ENCODE peak calls at places on chromosome 2, in eight cellular contexts. One of them, this sample, is unnamed.
A peak's percentile ranks its signal among the peaks of the same experiment; 100 is the strongest.

GRCh38 chr2:203936535-203936934 is at the start of gene ICOS:
- DNase-seq in GM12865: no peak
- DNase-seq in MCF 10A: no peak
- DNase-seq in ovary: no peak
- DNase-seq in body of pancreas: no peak
- DNase-seq in Calu3: no peak
- DNase-seq in A549: no peak
- DNase-seq in right lobe of liver: no peak
- DNase-seq in this sample: no peak

GRCh38 chr2:88069117-88069516 is 1.5 kb downstream of the SMYD1 start:
- DNase-seq in A549: no peak
- DNase-seq in MCF 10A: no peak
- DNase-seq in Calu3: no peak
- DNase-seq in ovary: no peak
- DNase-seq in body of pancreas: no peak
- DNase-seq in GM12865: no peak
- DNase-seq in right lobe of liver: no peak
- DNase-seq in this sample: no peak

GRCh38 chr2:127324635-127325034 is 30.7 kb upstream of the ERCC3 start:
- DNase-seq in ovary: no peak
- DNase-seq in right lobe of liver: no peak
- DNase-seq in Calu3: peak; percentile 39
- DNase-seq in GM12865: peak; percentile 41
- DNase-seq in A549: peak; percentile 25
- DNase-seq in body of pancreas: peak; percentile 18
- DNase-seq in MCF 10A: peak; percentile 54
- DNase-seq in this sample: no peak

GRCh38 chr2:144267209-144267608 is 252.7 kb downstream of the ZEB2 start:
- DNase-seq in Calu3: no peak
- DNase-seq in MCF 10A: no peak
- DNase-seq in right lobe of liver: no peak
- DNase-seq in A549: no peak
- DNase-seq in body of pancreas: no peak
- DNase-seq in GM12865: peak; percentile 52
- DNase-seq in ovary: no peak
- DNase-seq in this sample: no peak

GRCh38 chr2:78839259-78839658 is 186.2 kb upstream of the REG3G start:
- DNase-seq in A549: no peak
- DNase-seq in ovary: no peak
- DNase-seq in right lobe of liver: no peak
- DNase-seq in GM12865: no peak
- DNase-seq in Calu3: no peak
- DNase-seq in body of pancreas: no peak
- DNase-seq in MCF 10A: no peak
- DNase-seq in this sample: no peak

GRCh38 chr2:26299488-26300092 is 46.4 kb upstream of the SELENOI start:
- DNase-seq in ovary: no peak
- DNase-seq in right lobe of liver: no peak
- DNase-seq in Calu3: peak; percentile 35
- DNase-seq in GM12865: peak; percentile 22
- DNase-seq in A549: no peak
- DNase-seq in MCF 10A: peak; percentile 52
- DNase-seq in body of pancreas: peak; percentile 33
- DNase-seq in this sample: no peak

GRCh38 chr2:226869371-226869770 is 33.5 kb downstream of the RHBDD1 start:
- DNase-seq in body of pancreas: no peak
- DNase-seq in MCF 10A: no peak
- DNase-seq in ovary: no peak
- DNase-seq in Calu3: no peak
- DNase-seq in A549: no peak
- DNase-seq in right lobe of liver: no peak
- DNase-seq in GM12865: no peak
- DNase-seq in this sample: no peak

GRCh38 chr2:128315122-128315828 is 3.4 kb downstream of the HS6ST1 start:
- DNase-seq in A549: no peak
- DNase-seq in MCF 10A: no peak
- DNase-seq in ovary: no peak
- DNase-seq in GM12865: peak; percentile 1
- DNase-seq in body of pancreas: peak; percentile 31
- DNase-seq in right lobe of liver: peak; percentile 38
- DNase-seq in Calu3: no peak
- DNase-seq in this sample: peak; percentile 11

GRCh38 chr2:142834003-142834402 is 43.5 kb upstream of the KYNU start:
- DNase-seq in MCF 10A: peak; percentile 39
- DNase-seq in ovary: no peak
- DNase-seq in right lobe of liver: no peak
- DNase-seq in Calu3: no peak
- DNase-seq in GM12865: no peak
- DNase-seq in A549: no peak
- DNase-seq in body of pancreas: no peak
- DNase-seq in this sample: no peak

GRCh38 chr2:207275779-207276178 is 110.0 kb upstream of the KLF7 start:
- DNase-seq in right lobe of liver: no peak
- DNase-seq in GM12865: no peak
- DNase-seq in A549: no peak
- DNase-seq in MCF 10A: no peak
- DNase-seq in ovary: no peak
- DNase-seq in Calu3: no peak
- DNase-seq in body of pancreas: no peak
- DNase-seq in this sample: no peak

GRCh38 chr2:227822416-227823003 is 8.9 kb downstream of the CCL20 start:
- DNase-seq in A549: no peak
- DNase-seq in Calu3: no peak
- DNase-seq in right lobe of liver: no peak
- DNase-seq in MCF 10A: no peak
- DNase-seq in body of pancreas: no peak
- DNase-seq in ovary: no peak
- DNase-seq in GM12865: no peak
- DNase-seq in this sample: no peak

GRCh38 chr2:105795575-105795934 is 50.8 kb downstream of the NCK2 start:
- DNase-seq in ovary: no peak
- DNase-seq in Calu3: no peak
- DNase-seq in MCF 10A: no peak
- DNase-seq in A549: no peak
- DNase-seq in right lobe of liver: no peak
- DNase-seq in GM12865: peak; percentile 54
- DNase-seq in body of pancreas: no peak
- DNase-seq in this sample: no peak

GRCh38 chr2:239945751-239946569 is 79.2 kb downstream of the NDUFA10 start:
- DNase-seq in body of pancreas: no peak
- DNase-seq in Calu3: no peak
- DNase-seq in ovary: peak; percentile 23
- DNase-seq in right lobe of liver: peak; percentile 39
- DNase-seq in MCF 10A: no peak
- DNase-seq in GM12865: no peak
- DNase-seq in A549: no peak
- DNase-seq in this sample: no peak

GRCh38 chr2:231541605-231542509 is 11.6 kb upstream of the NMUR1 start:
- DNase-seq in Calu3: no peak
- DNase-seq in ovary: no peak
- DNase-seq in body of pancreas: no peak
- DNase-seq in right lobe of liver: no peak
- DNase-seq in A549: no peak
- DNase-seq in MCF 10A: no peak
- DNase-seq in GM12865: peak; percentile 41
- DNase-seq in this sample: peak; percentile 40

GRCh38 chr2:172970660-172971059 is 105.0 kb upstream of the MAP3K20 start:
- DNase-seq in ovary: no peak
- DNase-seq in Calu3: no peak
- DNase-seq in body of pancreas: no peak
- DNase-seq in GM12865: no peak
- DNase-seq in A549: no peak
- DNase-seq in MCF 10A: no peak
- DNase-seq in right lobe of liver: no peak
- DNase-seq in this sample: no peak

GRCh38 chr2:36544638-36545338 is 53.2 kb downstream of the FEZ2 start:
- DNase-seq in Calu3: no peak
- DNase-seq in right lobe of liver: no peak
- DNase-seq in ovary: no peak
- DNase-seq in A549: no peak
- DNase-seq in MCF 10A: no peak
- DNase-seq in GM12865: no peak
- DNase-seq in body of pancreas: no peak
- DNase-seq in this sample: no peak

GRCh38 chr2:53475320-53475719 is 292.3 kb upstream of the CHAC2 start:
- DNase-seq in body of pancreas: no peak
- DNase-seq in right lobe of liver: no peak
- DNase-seq in ovary: no peak
- DNase-seq in A549: no peak
- DNase-seq in MCF 10A: peak; percentile 81
- DNase-seq in GM12865: no peak
- DNase-seq in Calu3: peak; percentile 30
- DNase-seq in this sample: no peak

GRCh38 chr2:162992828-162993227 is 154.3 kb upstream of the KCNH7 start:
- DNase-seq in GM12865: no peak
- DNase-seq in body of pancreas: no peak
- DNase-seq in ovary: no peak
- DNase-seq in MCF 10A: peak; percentile 22
- DNase-seq in right lobe of liver: no peak
- DNase-seq in Calu3: no peak
- DNase-seq in A549: no peak
- DNase-seq in this sample: no peak

GRCh38 chr2:92072461-92073035 is 2798.7 kb upstream of the TEKT4 start:
- DNase-seq in body of pancreas: peak; percentile 3
- DNase-seq in MCF 10A: no peak
- DNase-seq in ovary: peak; percentile 20
- DNase-seq in A549: no peak
- DNase-seq in Calu3: no peak
- DNase-seq in GM12865: no peak
- DNase-seq in right lobe of liver: no peak
- DNase-seq in this sample: no peak

GRCh38 chr2:189685540-189686229 is 11.2 kb downstream of the ANKAR start:
- DNase-seq in ovary: peak; percentile 48
- DNase-seq in Calu3: no peak
- DNase-seq in MCF 10A: peak; percentile 68
- DNase-seq in body of pancreas: no peak
- DNase-seq in A549: no peak
- DNase-seq in GM12865: peak; percentile 29
- DNase-seq in right lobe of liver: no peak
- DNase-seq in this sample: no peak

GRCh38 chr2:239959059-239959971 is 65.8 kb downstream of the NDUFA10 start:
- DNase-seq in MCF 10A: no peak
- DNase-seq in A549: no peak
- DNase-seq in body of pancreas: no peak
- DNase-seq in right lobe of liver: no peak
- DNase-seq in Calu3: no peak
- DNase-seq in ovary: peak; percentile 75
- DNase-seq in GM12865: no peak
- DNase-seq in this sample: no peak

GRCh38 chr2:152240559-152241231 is 65.1 kb upstream of the STAM2 start:
- DNase-seq in body of pancreas: no peak
- DNase-seq in right lobe of liver: no peak
- DNase-seq in Calu3: no peak
- DNase-seq in ovary: no peak
- DNase-seq in GM12865: no peak
- DNase-seq in A549: no peak
- DNase-seq in MCF 10A: peak; percentile 84
- DNase-seq in this sample: no peak

GRCh38 chr2:165573534-165574461 is 104.3 kb downstream of the CSRNP3 start:
- DNase-seq in ovary: peak; percentile 65
- DNase-seq in A549: no peak
- DNase-seq in GM12865: no peak
- DNase-seq in right lobe of liver: peak; percentile 83
- DNase-seq in MCF 10A: no peak
- DNase-seq in Calu3: peak; percentile 44
- DNase-seq in body of pancreas: peak; percentile 68
- DNase-seq in this sample: no peak

GRCh38 chr2:72561621-72562318 is 264.1 kb downstream of the EXOC6B start:
- DNase-seq in MCF 10A: peak; percentile 11
- DNase-seq in A549: no peak
- DNase-seq in GM12865: no peak
- DNase-seq in right lobe of liver: no peak
- DNase-seq in body of pancreas: no peak
- DNase-seq in Calu3: no peak
- DNase-seq in ovary: no peak
- DNase-seq in this sample: no peak

GRCh38 chr2:38045811-38046210 is 30.1 kb downstream of the CYP1B1 start:
- DNase-seq in MCF 10A: no peak
- DNase-seq in right lobe of liver: no peak
- DNase-seq in Calu3: no peak
- DNase-seq in A549: no peak
- DNase-seq in ovary: no peak
- DNase-seq in GM12865: no peak
- DNase-seq in body of pancreas: no peak
- DNase-seq in this sample: no peak
- TF ChIP-seq CTCF in MCF 10A: no peak
- TF ChIP-seq CTCF in right lobe of liver: no peak
- TF ChIP-seq CTCF in Calu3: no peak
- TF ChIP-seq CTCF in A549: no peak
- TF ChIP-seq CTCF in ovary: no peak
- TF ChIP-seq CTCF in GM12865: no peak
- TF ChIP-seq CTCF in body of pancreas: no peak
- TF ChIP-seq CTCF in this sample: no peak

GRCh38 chr2:129490666-129491065 is 488.8 kb upstream of the RAB6C start:
- DNase-seq in Calu3: no peak
- DNase-seq in ovary: no peak
- DNase-seq in right lobe of liver: no peak
- DNase-seq in MCF 10A: no peak
- DNase-seq in GM12865: no peak
- DNase-seq in body of pancreas: no peak
- DNase-seq in A549: no peak
- DNase-seq in this sample: no peak
- TF ChIP-seq CTCF in Calu3: no peak
- TF ChIP-seq CTCF in ovary: no peak
- TF ChIP-seq CTCF in right lobe of liver: no peak
- TF ChIP-seq CTCF in MCF 10A: no peak
- TF ChIP-seq CTCF in GM12865: no peak
- TF ChIP-seq CTCF in body of pancreas: no peak
- TF ChIP-seq CTCF in A549: no peak
- TF ChIP-seq CTCF in this sample: no peak

DNA sequence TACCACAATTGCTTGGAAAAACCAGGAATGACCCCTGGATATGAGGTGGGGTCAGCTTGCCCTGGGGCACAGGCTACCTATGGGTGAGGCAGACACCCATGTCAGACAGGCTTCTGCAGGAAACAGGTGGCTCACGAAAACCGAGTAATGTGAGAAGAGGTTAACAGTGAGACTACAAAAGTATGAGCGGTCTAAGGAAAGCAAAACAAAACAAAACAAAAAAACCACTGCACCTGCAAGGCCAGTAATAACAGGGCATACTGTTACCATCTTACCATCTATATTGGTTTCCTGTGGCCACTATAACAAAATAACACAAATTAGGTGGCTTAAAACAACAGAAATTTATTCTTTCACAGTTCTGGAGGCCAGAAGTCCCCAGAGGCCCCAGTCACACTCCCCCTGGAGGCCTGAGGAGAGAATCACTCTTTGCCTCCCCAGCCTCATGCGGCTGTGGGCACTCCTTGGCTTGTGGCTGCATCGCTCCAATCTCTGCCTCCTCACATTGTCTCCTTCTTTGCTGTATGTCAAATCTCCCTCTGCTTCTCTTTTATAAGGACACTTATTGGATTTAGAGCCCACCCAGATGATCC is 86.6 kb upstream of the EPC2 start:
- DNase-seq in Calu3: no peak
- DNase-seq in ovary: no peak
- DNase-seq in GM12865: peak; percentile 81
- DNase-seq in right lobe of liver: no peak
- DNase-seq in MCF 10A: peak; percentile 7
- DNase-seq in body of pancreas: no peak
- DNase-seq in A549: no peak
- DNase-seq in this sample: no peak
- TF ChIP-seq CTCF in Calu3: no peak
- TF ChIP-seq CTCF in ovary: no peak
- TF ChIP-seq CTCF in GM12865: peak; percentile 48
- TF ChIP-seq CTCF in right lobe of liver: no peak
- TF ChIP-seq CTCF in MCF 10A: no peak
- TF ChIP-seq CTCF in body of pancreas: no peak
- TF ChIP-seq CTCF in A549: no peak
- TF ChIP-seq CTCF in this sample: peak; percentile 12

GRCh38 chr2:20093263-20094141 is 42.1 kb upstream of the LAPTM4A start:
- DNase-seq in ovary: peak; percentile 78
- DNase-seq in GM12865: peak; percentile 20
- DNase-seq in Calu3: peak; percentile 71
- DNase-seq in A549: peak; percentile 76
- DNase-seq in MCF 10A: peak; percentile 85
- DNase-seq in body of pancreas: peak; percentile 72
- DNase-seq in right lobe of liver: peak; percentile 80
- DNase-seq in this sample: no peak
- TF ChIP-seq CTCF in ovary: peak; percentile 40
- TF ChIP-seq CTCF in GM12865: peak; percentile 23
- TF ChIP-seq CTCF in Calu3: peak; percentile 43
- TF ChIP-seq CTCF in A549: peak; percentile 61
- TF ChIP-seq CTCF in MCF 10A: peak; percentile 58
- TF ChIP-seq CTCF in body of pancreas: peak; percentile 32
- TF ChIP-seq CTCF in right lobe of liver: peak; percentile 54
- TF ChIP-seq CTCF in this sample: no peak

This sample was measured in natural killer cell.